ENCODE peak calls at places on chromosomes 4 and X, in six cellular contexts. Z is HepG2, W is A549, K is K562, V is GM12878, C is upper lobe of left lung. P is an unnamed sample.

GRCh38 chrX:19627533-19627932 is 112.2 kb upstream of the MAP3K15 start:
- ATAC-seq in V (no peak), Z (no peak), C (no peak), W (no peak), K (no peak), P (no peak)

GRCh38 chr4:1459081-1459480 is 52.8 kb upstream of the NKX1-1 start:
- ATAC-seq in Z (no peak), C (no peak), W (no peak), K (no peak), V (no peak), P (no peak)

GRCh38 chr4:6577409-6577808 is 2.4 kb downstream of the MAN2B2 start:
- ATAC-seq in V (no peak), K (no peak), W (no peak), C (no peak), Z (no peak), P (no peak)

GRCh38 chrX:119695535-119696050 is 2.6 kb upstream of the SEPTIN6 start:
- ATAC-seq in C (no peak), V (no peak), K (no peak), W (no peak), Z (no peak), P (no peak)

GRCh38 chr4:30768278-30768677 is 48.1 kb downstream of the PCDH7 start:
- ATAC-seq in V (no peak), Z (no peak), K (no peak), C (no peak), W (no peak), P (no peak)

GRCh38 chr4:168440442-168441264 is 39.6 kb downstream of the DDX60L start:
- ATAC-seq in K (no peak), V (peak; percentile 86), W (peak; percentile 98), C (no peak), Z (no peak), P (no peak)

GRCh38 chr4:139528377-139529005 is 27.5 kb downstream of the SETD7 start:
- ATAC-seq in K (no peak), C (peak; percentile 93), W (no peak), Z (peak; percentile 25), V (peak; percentile 75), P (peak; percentile 95)

GRCh38 chr4:168716411-168717129 is 219.7 kb downstream of the PALLD start:
- ATAC-seq in V (no peak), W (no peak), K (no peak), C (peak; percentile 82), Z (no peak), P (peak; percentile 85)

GRCh38 chr4:11904117-11904535 is 475.4 kb upstream of the HS3ST1 start:
- ATAC-seq in Z (no peak), W (no peak), V (no peak), K (no peak), C (peak; percentile 73), P (peak; percentile 79)

GRCh38 chrX:38050806-38051205 is 44.5 kb downstream of the SYTL5 start:
- ATAC-seq in W (no peak), Z (no peak), C (no peak), K (no peak), V (no peak), P (no peak)

GRCh38 chr4:86446996-86447395 is 87.1 kb upstream of the MAPK10 start:
- ATAC-seq in C (no peak), K (no peak), Z (no peak), W (no peak), V (no peak), P (no peak)

GRCh38 chr4:86443495-86443894 is 83.6 kb upstream of the MAPK10 start:
- ATAC-seq in Z (no peak), V (no peak), K (no peak), C (no peak), W (no peak), P (no peak)

GRCh38 chr4:86439293-86439692 is 79.4 kb upstream of the MAPK10 start:
- ATAC-seq in Z (no peak), W (no peak), K (no peak), V (no peak), C (no peak), P (no peak)

GRCh38 chr4:86442881-86443280 is 83.0 kb upstream of the MAPK10 start:
- ATAC-seq in V (no peak), C (no peak), W (no peak), Z (no peak), K (no peak), P (no peak)

DNA sequence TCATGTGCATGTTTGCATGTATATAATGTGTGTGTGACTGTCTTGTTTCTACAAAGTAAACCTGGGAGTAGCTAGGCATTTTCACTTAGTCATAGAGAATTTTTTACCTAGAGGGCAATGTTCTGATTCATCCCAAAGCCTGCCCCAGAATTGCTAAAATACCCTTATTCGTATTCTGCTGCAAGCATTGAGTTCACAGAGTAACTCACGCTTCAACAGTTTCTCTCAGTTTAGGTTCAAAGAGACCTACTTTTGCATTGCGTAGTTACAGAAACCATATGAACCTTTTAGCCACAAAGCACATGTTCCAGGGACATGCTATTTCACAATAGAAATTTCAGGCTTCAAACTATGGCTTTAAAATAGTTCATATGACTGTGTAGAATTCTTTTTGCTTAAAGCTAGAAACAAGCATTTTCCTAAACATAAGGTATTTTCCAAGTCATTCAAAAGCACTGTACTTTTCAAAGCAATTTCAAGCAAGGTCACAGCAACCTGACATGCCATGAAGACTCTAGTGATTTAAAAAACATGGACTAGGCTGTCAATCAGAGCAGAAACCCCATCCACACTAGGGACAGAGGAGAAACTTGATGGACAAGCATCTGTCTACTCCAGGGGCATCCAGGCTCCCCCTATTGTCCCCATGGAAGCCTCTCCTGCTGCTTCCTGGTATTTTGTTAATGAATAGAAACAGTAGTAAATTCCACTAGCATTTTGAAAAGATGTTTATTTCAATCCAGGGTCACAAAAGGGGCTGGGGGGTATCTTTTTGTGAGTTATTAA is 81.5 kb upstream of the MAPK10 start:
- ATAC-seq in V (peak; percentile 96), W (peak; percentile 98), Z (no peak), K (no peak), C (no peak), P (no peak)
- H3K27ac ChIP-seq in V (no peak overlapping the region), W (peak overlapping the region; percentile 72), Z (no peak overlapping the region), K (no peak overlapping the region), C (no peak overlapping the region), P (no peak overlapping the region)

DNA sequence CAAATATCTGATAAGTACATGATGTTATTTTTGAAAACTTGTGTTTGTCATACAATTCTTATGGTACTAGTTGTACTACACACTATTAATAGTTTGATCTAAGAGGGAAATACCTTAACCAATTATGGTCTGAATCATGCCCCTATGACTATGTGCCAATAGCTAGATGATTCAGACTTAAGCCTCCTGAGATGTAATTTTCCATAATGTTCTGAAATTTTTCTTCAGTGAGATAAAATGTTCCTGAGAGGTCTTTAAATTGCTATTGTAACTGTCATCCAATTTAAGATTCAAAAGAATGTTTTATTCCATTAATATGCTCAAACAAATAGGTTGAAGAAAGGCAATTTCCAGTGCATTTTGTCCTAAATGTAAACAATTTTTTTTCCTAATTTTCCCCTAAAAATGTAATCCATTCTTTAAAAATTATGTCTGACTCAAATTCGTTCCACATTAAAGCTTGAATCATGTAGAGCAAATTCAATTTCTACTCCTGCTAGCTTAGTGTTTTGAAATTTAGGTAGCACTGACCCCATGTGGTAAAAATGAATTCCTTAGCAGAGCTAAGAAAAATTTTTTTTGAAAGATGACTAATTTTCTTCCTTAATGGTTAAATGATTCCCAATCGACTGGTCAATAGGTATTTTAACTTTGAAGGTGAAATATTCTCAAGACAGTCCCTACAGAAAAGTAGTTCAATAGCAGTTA is 49.1 kb downstream of the APOOL start:
- ATAC-seq in W (peak; percentile 66), C (peak; percentile 41), K (no peak), Z (no peak), V (no peak), P (peak; percentile 48)
- TF ChIP-seq EP300 in W (no peak), C (no peak), K (no peak), Z (no peak), V (no peak), P (no peak)

GRCh38 chr4:2761035-2761923 is 5.1 kb upstream of the TNIP2 start:
- ATAC-seq in C (no peak), K (peak; percentile 42), Z (peak; percentile 87), V (peak; percentile 18), W (peak; percentile 41), P (no peak)
- H3K27ac ChIP-seq in C (no peak overlapping the region), K (no peak overlapping the region), Z (peak overlapping the region; percentile 80), V (no peak overlapping the region), W (peak overlapping the region; percentile 53), P (no peak overlapping the region)

DNA sequence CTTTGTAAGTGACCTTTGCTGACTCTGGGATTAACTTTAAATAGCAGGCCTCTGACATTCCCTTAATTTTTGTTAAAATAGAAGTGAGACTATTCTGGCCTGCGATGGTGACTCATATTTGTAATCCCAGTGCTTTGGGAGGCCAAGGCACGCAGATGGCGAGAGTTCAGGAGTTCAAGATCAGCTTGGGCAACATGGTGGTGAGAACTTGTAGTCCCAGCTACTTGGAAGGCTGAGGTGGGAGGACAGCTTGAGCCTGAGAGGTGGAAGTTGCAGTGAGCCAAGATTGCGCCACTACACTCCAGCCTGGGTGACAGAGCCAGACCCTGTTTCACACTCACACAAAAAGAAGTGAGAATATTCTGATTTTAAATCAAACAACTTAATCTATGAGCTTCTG is 27.3 kb downstream of the ZNF330 start:
- ATAC-seq in K (peak; percentile 75), Z (no peak), V (no peak), W (no peak), C (peak; percentile 34), P (peak; percentile 66)
- TF ChIP-seq EP300 in K (no peak), Z (no peak), V (no peak), W (no peak), C (peak; percentile 80), P (no peak)

DNA sequence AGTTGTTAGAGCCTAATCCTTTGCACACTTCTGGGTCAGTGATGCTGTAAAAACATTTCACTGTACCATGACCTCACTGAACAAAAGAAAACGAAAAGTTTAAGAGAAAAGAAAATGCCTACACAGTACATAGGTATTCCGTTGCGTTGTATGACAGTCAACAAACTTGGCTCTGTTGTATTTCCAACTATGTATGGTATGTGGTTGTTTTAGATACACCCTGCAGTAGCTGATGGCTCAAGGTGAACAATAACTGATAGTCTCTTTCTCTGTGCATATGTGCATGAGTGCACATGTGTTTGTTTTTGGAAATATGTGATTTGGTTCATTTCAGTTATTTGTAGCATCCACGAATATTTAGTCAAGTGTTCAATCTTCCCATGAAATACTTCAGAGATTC is 176.0 kb downstream of the BMPR1B start:
- ATAC-seq in Z (no peak), W (peak; percentile 56), K (no peak), V (no peak), C (no peak), P (no peak)
- H3K27ac ChIP-seq in Z (no peak overlapping the region), W (peak overlapping the region; percentile 66), K (no peak overlapping the region), V (no peak overlapping the region), C (no peak overlapping the region), P (no peak overlapping the region)

P was measured in gastroesophageal sphincter.